ENCODE peak calls at places on chromosomes 16 and 17, in ten cellular contexts. One of them, this sample, is unnamed.

GRCh38 chr17:2025220-2025621 is at the start of gene RTN4RL1:
- DNase-seq in activated T-cell treated with anti-CD3 and anti-CD28 coated beads for 1 hour: peak
- DNase-seq in Kasumi-1: peak
- DNase-seq in left ventricle myocardium inferior: peak
- DNase-seq in nucleus accumbens: peak
- DNase-seq in foreskin keratinocyte: peak
- DNase-seq in NCI-H1105: peak
- DNase-seq in CD8-positive, alpha-beta T cell: peak
- DNase-seq in AML-193: no peak
- DNase-seq in endothelial cell of umbilical vein: no peak
- DNase-seq in this sample: peak

GRCh38 chr17:17151962-17152361 is 54.2 kb downstream of the PLD6 start:
- DNase-seq in activated T-cell treated with anti-CD3 and anti-CD28 coated beads for 1 hour: no peak
- DNase-seq in Kasumi-1: peak
- DNase-seq in left ventricle myocardium inferior: peak
- DNase-seq in nucleus accumbens: peak
- DNase-seq in foreskin keratinocyte: peak
- DNase-seq in NCI-H1105: no peak
- DNase-seq in CD8-positive, alpha-beta T cell: no peak
- DNase-seq in AML-193: no peak
- DNase-seq in endothelial cell of umbilical vein: peak
- DNase-seq in this sample: peak

GRCh38 chr16:84356591-84357116 is 11.7 kb upstream of the ATP2C2 start:
- DNase-seq in activated T-cell treated with anti-CD3 and anti-CD28 coated beads for 1 hour: no peak
- DNase-seq in Kasumi-1: no peak
- DNase-seq in left ventricle myocardium inferior: no peak
- DNase-seq in nucleus accumbens: peak
- DNase-seq in foreskin keratinocyte: no peak
- DNase-seq in NCI-H1105: no peak
- DNase-seq in CD8-positive, alpha-beta T cell: no peak
- DNase-seq in AML-193: no peak
- DNase-seq in endothelial cell of umbilical vein: no peak
- DNase-seq in this sample: no peak

GRCh38 chr16:81492307-81492706 is 47.7 kb downstream of the CMIP start:
- DNase-seq in activated T-cell treated with anti-CD3 and anti-CD28 coated beads for 1 hour: no peak
- DNase-seq in Kasumi-1: no peak
- DNase-seq in left ventricle myocardium inferior: no peak
- DNase-seq in nucleus accumbens: no peak
- DNase-seq in foreskin keratinocyte: no peak
- DNase-seq in NCI-H1105: no peak
- DNase-seq in CD8-positive, alpha-beta T cell: no peak
- DNase-seq in AML-193: no peak
- DNase-seq in endothelial cell of umbilical vein: peak
- DNase-seq in this sample: no peak

GRCh38 chr16:56910654-56911539 is 21.0 kb upstream of the HERPUD1 start:
- DNase-seq in activated T-cell treated with anti-CD3 and anti-CD28 coated beads for 1 hour: no peak
- DNase-seq in Kasumi-1: peak
- DNase-seq in left ventricle myocardium inferior: no peak
- DNase-seq in nucleus accumbens: no peak
- DNase-seq in foreskin keratinocyte: peak
- DNase-seq in NCI-H1105: no peak
- DNase-seq in CD8-positive, alpha-beta T cell: no peak
- DNase-seq in AML-193: peak
- DNase-seq in endothelial cell of umbilical vein: no peak
- DNase-seq in this sample: no peak

GRCh38 chr16:733382-734207 is 6.7 kb downstream of the HAGHL start:
- DNase-seq in activated T-cell treated with anti-CD3 and anti-CD28 coated beads for 1 hour: peak
- DNase-seq in Kasumi-1: no peak
- DNase-seq in left ventricle myocardium inferior: no peak
- DNase-seq in nucleus accumbens: no peak
- DNase-seq in foreskin keratinocyte: no peak
- DNase-seq in NCI-H1105: no peak
- DNase-seq in CD8-positive, alpha-beta T cell: peak
- DNase-seq in AML-193: peak
- DNase-seq in endothelial cell of umbilical vein: no peak
- DNase-seq in this sample: no peak

GRCh38 chr16:66286527-66286926 is 80.0 kb upstream of the CDH5 start:
- DNase-seq in activated T-cell treated with anti-CD3 and anti-CD28 coated beads for 1 hour: no peak
- DNase-seq in Kasumi-1: no peak
- DNase-seq in left ventricle myocardium inferior: no peak
- DNase-seq in nucleus accumbens: no peak
- DNase-seq in foreskin keratinocyte: no peak
- DNase-seq in NCI-H1105: no peak
- DNase-seq in CD8-positive, alpha-beta T cell: no peak
- DNase-seq in AML-193: no peak
- DNase-seq in endothelial cell of umbilical vein: no peak
- DNase-seq in this sample: no peak

GRCh38 chr17:45574376-45574775 is 83.9 kb upstream of the PLEKHM1 start:
- DNase-seq in activated T-cell treated with anti-CD3 and anti-CD28 coated beads for 1 hour: no peak
- DNase-seq in Kasumi-1: no peak
- DNase-seq in left ventricle myocardium inferior: no peak
- DNase-seq in nucleus accumbens: no peak
- DNase-seq in foreskin keratinocyte: no peak
- DNase-seq in NCI-H1105: no peak
- DNase-seq in CD8-positive, alpha-beta T cell: no peak
- DNase-seq in AML-193: no peak
- DNase-seq in endothelial cell of umbilical vein: no peak
- DNase-seq in this sample: no peak

GRCh38 chr17:49928826-49929475 is 40.0 kb upstream of the DLX4 start:
- DNase-seq in activated T-cell treated with anti-CD3 and anti-CD28 coated beads for 1 hour: no peak
- DNase-seq in Kasumi-1: no peak
- DNase-seq in left ventricle myocardium inferior: no peak
- DNase-seq in nucleus accumbens: no peak
- DNase-seq in foreskin keratinocyte: peak
- DNase-seq in NCI-H1105: no peak
- DNase-seq in CD8-positive, alpha-beta T cell: no peak
- DNase-seq in AML-193: no peak
- DNase-seq in endothelial cell of umbilical vein: no peak
- DNase-seq in this sample: no peak

GRCh38 chr17:80859004-80859941 is 132.4 kb upstream of the CHMP6 start:
- DNase-seq in activated T-cell treated with anti-CD3 and anti-CD28 coated beads for 1 hour: no peak
- DNase-seq in Kasumi-1: no peak
- DNase-seq in left ventricle myocardium inferior: peak
- DNase-seq in nucleus accumbens: peak
- DNase-seq in foreskin keratinocyte: peak
- DNase-seq in NCI-H1105: peak
- DNase-seq in CD8-positive, alpha-beta T cell: no peak
- DNase-seq in AML-193: no peak
- DNase-seq in endothelial cell of umbilical vein: peak
- DNase-seq in this sample: peak

GRCh38 chr17:79537061-79537460 is 73.8 kb downstream of the RBFOX3 start:
- DNase-seq in activated T-cell treated with anti-CD3 and anti-CD28 coated beads for 1 hour: no peak
- DNase-seq in Kasumi-1: no peak
- DNase-seq in left ventricle myocardium inferior: no peak
- DNase-seq in nucleus accumbens: no peak
- DNase-seq in foreskin keratinocyte: no peak
- DNase-seq in NCI-H1105: no peak
- DNase-seq in CD8-positive, alpha-beta T cell: no peak
- DNase-seq in AML-193: no peak
- DNase-seq in endothelial cell of umbilical vein: no peak
- DNase-seq in this sample: no peak

GRCh38 chr17:80491478-80492342 is 15.3 kb upstream of the NPTX1 start:
- DNase-seq in activated T-cell treated with anti-CD3 and anti-CD28 coated beads for 1 hour: no peak
- DNase-seq in Kasumi-1: no peak
- DNase-seq in left ventricle myocardium inferior: no peak
- DNase-seq in nucleus accumbens: no peak
- DNase-seq in foreskin keratinocyte: no peak
- DNase-seq in NCI-H1105: peak
- DNase-seq in CD8-positive, alpha-beta T cell: no peak
- DNase-seq in AML-193: no peak
- DNase-seq in endothelial cell of umbilical vein: no peak
- DNase-seq in this sample: peak

GRCh38 chr17:74798239-74798707 is 22.1 kb upstream of the NAT9 start:
- DNase-seq in activated T-cell treated with anti-CD3 and anti-CD28 coated beads for 1 hour: no peak
- DNase-seq in Kasumi-1: no peak
- DNase-seq in left ventricle myocardium inferior: no peak
- DNase-seq in nucleus accumbens: no peak
- DNase-seq in foreskin keratinocyte: no peak
- DNase-seq in NCI-H1105: no peak
- DNase-seq in CD8-positive, alpha-beta T cell: no peak
- DNase-seq in AML-193: no peak
- DNase-seq in endothelial cell of umbilical vein: peak
- DNase-seq in this sample: no peak

GRCh38 chr16:75064403-75065148 is 52.0 kb downstream of the LDHD start:
- DNase-seq in activated T-cell treated with anti-CD3 and anti-CD28 coated beads for 1 hour: no peak
- DNase-seq in Kasumi-1: peak
- DNase-seq in left ventricle myocardium inferior: no peak
- DNase-seq in nucleus accumbens: no peak
- DNase-seq in foreskin keratinocyte: no peak
- DNase-seq in NCI-H1105: no peak
- DNase-seq in CD8-positive, alpha-beta T cell: no peak
- DNase-seq in AML-193: peak
- DNase-seq in endothelial cell of umbilical vein: no peak
- DNase-seq in this sample: no peak

GRCh38 chr16:17947165-17947564 is 389.4 kb downstream of the NPIPA8 start:
- DNase-seq in activated T-cell treated with anti-CD3 and anti-CD28 coated beads for 1 hour: no peak
- DNase-seq in Kasumi-1: no peak
- DNase-seq in left ventricle myocardium inferior: no peak
- DNase-seq in nucleus accumbens: no peak
- DNase-seq in foreskin keratinocyte: no peak
- DNase-seq in NCI-H1105: no peak
- DNase-seq in CD8-positive, alpha-beta T cell: no peak
- DNase-seq in AML-193: no peak
- DNase-seq in endothelial cell of umbilical vein: no peak
- DNase-seq in this sample: no peak

GRCh38 chr16:709651-710499 is 4.3 kb upstream of the FBXL16 start:
- DNase-seq in activated T-cell treated with anti-CD3 and anti-CD28 coated beads for 1 hour: no peak
- DNase-seq in Kasumi-1: no peak
- DNase-seq in left ventricle myocardium inferior: no peak
- DNase-seq in nucleus accumbens: peak
- DNase-seq in foreskin keratinocyte: no peak
- DNase-seq in NCI-H1105: peak
- DNase-seq in CD8-positive, alpha-beta T cell: no peak
- DNase-seq in AML-193: no peak
- DNase-seq in endothelial cell of umbilical vein: no peak
- DNase-seq in this sample: no peak

GRCh38 chr16:75206749-75207451 is at the start of gene CTRB2:
- DNase-seq in activated T-cell treated with anti-CD3 and anti-CD28 coated beads for 1 hour: no peak
- DNase-seq in Kasumi-1: no peak
- DNase-seq in left ventricle myocardium inferior: no peak
- DNase-seq in nucleus accumbens: no peak
- DNase-seq in foreskin keratinocyte: no peak
- DNase-seq in NCI-H1105: no peak
- DNase-seq in CD8-positive, alpha-beta T cell: no peak
- DNase-seq in AML-193: no peak
- DNase-seq in endothelial cell of umbilical vein: no peak
- DNase-seq in this sample: no peak

GRCh38 chr16:46947900-46948547 is 25.4 kb downstream of the DNAJA2 start:
- DNase-seq in activated T-cell treated with anti-CD3 and anti-CD28 coated beads for 1 hour: peak
- DNase-seq in Kasumi-1: peak
- DNase-seq in left ventricle myocardium inferior: no peak
- DNase-seq in nucleus accumbens: no peak
- DNase-seq in foreskin keratinocyte: no peak
- DNase-seq in NCI-H1105: peak
- DNase-seq in CD8-positive, alpha-beta T cell: no peak
- DNase-seq in AML-193: peak
- DNase-seq in endothelial cell of umbilical vein: peak
- DNase-seq in this sample: no peak

GRCh38 chr16:55021595-55022475 is 91.2 kb downstream of the IRX5 start:
- DNase-seq in activated T-cell treated with anti-CD3 and anti-CD28 coated beads for 1 hour: no peak
- DNase-seq in Kasumi-1: no peak
- DNase-seq in left ventricle myocardium inferior: no peak
- DNase-seq in nucleus accumbens: no peak
- DNase-seq in foreskin keratinocyte: peak
- DNase-seq in NCI-H1105: no peak
- DNase-seq in CD8-positive, alpha-beta T cell: no peak
- DNase-seq in AML-193: no peak
- DNase-seq in endothelial cell of umbilical vein: no peak
- DNase-seq in this sample: no peak